ENCODE peak calls at places on chromosomes 1 and 21, in nine cellular contexts. Y, Q, R, V, U, J, B, X and I are unnamed samples.

GRCh38 chr1:223403184-223403815 is 10.1 kb downstream of the CCDC185 start:
- DNase-seq in Y (no peak), Q (peak), R (no peak), V (peak), U (no peak), J (no peak), B (no peak), X (peak), I (no peak)

GRCh38 chr1:174022080-174022975 is at the start of gene RC3H1:
- DNase-seq in Y (peak), Q (peak), R (peak), V (peak), U (peak), J (peak), B (peak), X (peak), I (peak)

GRCh38 chr1:46622341-46622740 is 5.7 kb upstream of the MOB3C start:
- DNase-seq in Y (no peak), Q (peak), R (no peak), V (peak), U (peak), J (peak), B (no peak), X (peak), I (peak)

GRCh38 chr1:25889470-25889869 is 14.0 kb upstream of the PAQR7 start:
- DNase-seq in Y (no peak), Q (peak), R (no peak), V (no peak), U (peak), J (no peak), B (no peak), X (no peak), I (peak)

GRCh38 chr1:162145280-162145965 is 75.9 kb downstream of the NOS1AP start:
- DNase-seq in Y (no peak), Q (no peak), R (no peak), V (no peak), U (no peak), J (no peak), B (no peak), X (no peak), I (no peak)

GRCh38 chr1:192913683-192914082 is 104.8 kb downstream of the RGS2 start:
- DNase-seq in Y (no peak), Q (no peak), R (no peak), V (no peak), U (no peak), J (peak), B (no peak), X (no peak), I (no peak)

GRCh38 chr1:12491691-12492090 is 126.3 kb downstream of the DHRS3 start:
- DNase-seq in Y (no peak), Q (no peak), R (no peak), V (no peak), U (no peak), J (no peak), B (no peak), X (no peak), I (no peak)

GRCh38 chr1:205480349-205481278 is 23.9 kb upstream of the CDK18 start:
- DNase-seq in Y (no peak), Q (no peak), R (peak), V (no peak), U (no peak), J (no peak), B (no peak), X (no peak), I (no peak)

GRCh38 chr21:37006521-37007291 is at the start of gene RIPPLY3:
- DNase-seq in Y (no peak), Q (no peak), R (no peak), V (peak), U (peak), J (no peak), B (peak), X (peak), I (no peak)

GRCh38 chr1:106675558-106675957 is 380.9 kb upstream of the PRMT6 start:
- DNase-seq in Y (no peak), Q (no peak), R (no peak), V (no peak), U (no peak), J (no peak), B (no peak), X (no peak), I (no peak)

GRCh38 chr1:6118415-6118814 is 61.7 kb downstream of the CHD5 start:
- DNase-seq in Y (no peak), Q (peak), R (no peak), V (peak), U (no peak), J (no peak), B (no peak), X (peak), I (no peak)

GRCh38 chr21:44574457-44575306 is 1.2 kb downstream of the KRTAP10-4 start:
- DNase-seq in Y (peak), Q (no peak), R (no peak), V (no peak), U (no peak), J (no peak), B (no peak), X (no peak), I (no peak)

GRCh38 chr1:162213281-162213909 is 143.9 kb downstream of the NOS1AP start:
- DNase-seq in Y (peak), Q (peak), R (no peak), V (no peak), U (no peak), J (peak), B (no peak), X (peak), I (no peak)

GRCh38 chr1:213381572-213382084 is 330.6 kb downstream of the RPS6KC1 start:
- DNase-seq in Y (no peak), Q (peak), R (no peak), V (no peak), U (no peak), J (no peak), B (no peak), X (peak), I (peak)

GRCh38 chr1:159970932-159971342 is 16.9 kb upstream of the SLAMF9 start:
- DNase-seq in Y (no peak), Q (no peak), R (no peak), V (no peak), U (no peak), J (peak), B (no peak), X (no peak), I (no peak)

GRCh38 chr1:204972461-204972860 is 70.6 kb upstream of the CNTN2 start:
- DNase-seq in Y (no peak), Q (no peak), R (no peak), V (peak), U (no peak), J (no peak), B (no peak), X (peak), I (no peak)

GRCh38 chr1:72936942-72937341 is 654.6 kb upstream of the NEGR1 start:
- DNase-seq in Y (no peak), Q (no peak), R (no peak), V (no peak), U (no peak), J (no peak), B (no peak), X (no peak), I (peak)

GRCh38 chr1:19596065-19596718 is 47.9 kb upstream of the NBL1 start:
- DNase-seq in Y (no peak), Q (peak), R (no peak), V (no peak), U (peak), J (no peak), B (no peak), X (no peak), I (no peak)

GRCh38 chr1:76185207-76185606 is 110.7 kb downstream of the ST6GALNAC3 start:
- DNase-seq in Y (no peak), Q (no peak), R (no peak), V (no peak), U (no peak), J (no peak), B (no peak), X (no peak), I (no peak)

DNA sequence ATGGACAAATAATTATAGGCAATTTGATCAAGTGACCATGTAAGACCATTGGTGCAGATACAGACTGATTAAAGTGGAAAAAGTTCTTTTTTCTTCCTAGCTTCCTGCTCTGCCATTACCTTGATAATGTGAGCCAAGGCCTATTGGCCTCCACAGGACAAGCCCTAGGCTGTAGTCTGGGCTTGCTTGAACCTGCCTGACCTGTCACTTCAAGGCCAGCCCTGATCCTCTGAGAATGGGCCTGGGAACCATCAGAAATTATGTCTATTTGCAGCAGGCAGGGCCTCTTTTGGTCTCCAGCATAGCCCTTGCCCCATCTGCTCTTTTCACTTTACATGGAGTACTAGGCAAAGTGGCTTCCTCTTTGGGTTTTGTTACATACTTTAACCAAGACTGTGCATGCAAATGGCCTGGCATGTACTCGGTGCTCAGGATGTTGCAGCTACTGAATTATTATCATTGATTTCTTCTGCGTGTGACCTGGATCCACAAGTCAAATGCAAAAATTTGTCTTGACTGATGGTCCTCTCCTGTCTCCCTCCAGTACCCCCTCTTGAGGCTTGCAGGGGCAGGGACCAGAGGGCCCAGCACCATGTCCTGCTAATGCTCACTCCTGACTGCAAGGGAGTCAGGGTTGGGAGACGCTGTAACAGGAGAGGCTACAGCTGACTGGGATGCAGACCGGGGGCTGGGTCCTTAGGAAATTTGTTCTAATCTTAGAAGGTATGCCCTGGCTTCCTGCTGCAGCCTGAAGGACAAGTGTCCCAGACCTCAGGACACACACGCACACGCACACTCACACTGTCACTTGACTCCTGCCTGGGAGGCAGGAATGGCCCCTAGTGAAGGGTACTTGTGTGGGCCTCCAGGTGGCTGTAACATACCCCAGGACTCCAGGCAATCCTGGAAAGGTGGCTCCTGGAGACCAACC is 39.4 kb downstream of the RCSD1 start:
- DNase-seq in Y (no peak), Q (no peak), R (no peak), V (no peak), U (no peak), J (no peak), B (no peak), X (no peak), I (no peak)
- TF ChIP-seq CTCF in Y (no peak), Q (no peak), R (no peak), V (no peak), U (no peak), J (no peak), B (no peak), X (no peak), I (no peak)

GRCh38 chr1:229848762-229849677 is 218.0 kb upstream of the GALNT2 start:
- DNase-seq in Y (no peak), Q (peak), R (no peak), V (peak), U (no peak), J (peak), B (no peak), X (peak), I (peak)
- TF ChIP-seq CTCF in Y (peak), Q (peak), R (no peak), V (peak), U (peak), J (peak), B (peak), X (peak), I (peak)

DNA sequence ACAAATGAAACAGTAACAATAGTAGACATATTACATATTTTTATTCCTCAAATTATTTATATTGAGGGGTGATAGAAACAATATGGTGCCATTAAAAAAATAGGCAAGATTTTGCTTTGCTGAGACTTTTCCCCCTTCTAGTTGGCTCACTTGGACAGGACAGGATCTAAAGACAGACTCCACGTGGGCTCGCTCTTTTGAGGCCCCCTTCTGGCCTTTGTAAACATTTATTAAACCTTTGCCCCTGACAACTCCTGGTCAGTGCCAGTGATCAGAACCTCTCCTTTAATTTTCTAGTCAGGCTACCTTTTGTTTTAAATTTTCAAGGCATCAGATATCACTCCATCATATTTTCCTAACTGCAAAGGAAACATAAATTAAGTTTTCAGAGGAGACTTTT is 49.7 kb upstream of the IFI44L start:
- DNase-seq in Y (no peak), Q (no peak), R (no peak), V (no peak), U (no peak), J (no peak), B (no peak), X (no peak), I (no peak)
- TF ChIP-seq CTCF in Y (no peak), Q (no peak), R (no peak), V (no peak), U (no peak), J (no peak), B (no peak), X (peak), I (peak)

GRCh38 chr1:171868217-171868616 is 26.9 kb downstream of the DNM3 start:
- DNase-seq in Y (no peak), Q (no peak), R (no peak), V (no peak), U (no peak), J (peak), B (no peak), X (peak), I (no peak)
- TF ChIP-seq CTCF in Y (no peak), Q (no peak), R (no peak), V (no peak), U (no peak), J (no peak), B (no peak), X (no peak), I (no peak)

GRCh38 chr1:150976879-150977694 is 2.5 kb upstream of the CERS2 start:
- DNase-seq in Y (peak), Q (no peak), R (peak), V (no peak), U (peak), J (peak), B (no peak), X (no peak), I (no peak)

GRCh38 chr1:150976401-150976821 is 1.8 kb upstream of the CERS2 start:
- DNase-seq in Y (no peak), Q (no peak), R (no peak), V (no peak), U (no peak), J (no peak), B (no peak), X (no peak), I (no peak)

GRCh38 chr1:150981177-150981804 is 801 bp upstream of the ANXA9 start:
- DNase-seq in Y (peak), Q (no peak), R (no peak), V (no peak), U (peak), J (no peak), B (no peak), X (no peak), I (no peak)

GRCh38 chr1:150979723-150980056 is 2.4 kb upstream of the ANXA9 start:
- DNase-seq in Y (no peak), Q (no peak), R (no peak), V (no peak), U (no peak), J (no peak), B (no peak), X (no peak), I (no peak)

DNA sequence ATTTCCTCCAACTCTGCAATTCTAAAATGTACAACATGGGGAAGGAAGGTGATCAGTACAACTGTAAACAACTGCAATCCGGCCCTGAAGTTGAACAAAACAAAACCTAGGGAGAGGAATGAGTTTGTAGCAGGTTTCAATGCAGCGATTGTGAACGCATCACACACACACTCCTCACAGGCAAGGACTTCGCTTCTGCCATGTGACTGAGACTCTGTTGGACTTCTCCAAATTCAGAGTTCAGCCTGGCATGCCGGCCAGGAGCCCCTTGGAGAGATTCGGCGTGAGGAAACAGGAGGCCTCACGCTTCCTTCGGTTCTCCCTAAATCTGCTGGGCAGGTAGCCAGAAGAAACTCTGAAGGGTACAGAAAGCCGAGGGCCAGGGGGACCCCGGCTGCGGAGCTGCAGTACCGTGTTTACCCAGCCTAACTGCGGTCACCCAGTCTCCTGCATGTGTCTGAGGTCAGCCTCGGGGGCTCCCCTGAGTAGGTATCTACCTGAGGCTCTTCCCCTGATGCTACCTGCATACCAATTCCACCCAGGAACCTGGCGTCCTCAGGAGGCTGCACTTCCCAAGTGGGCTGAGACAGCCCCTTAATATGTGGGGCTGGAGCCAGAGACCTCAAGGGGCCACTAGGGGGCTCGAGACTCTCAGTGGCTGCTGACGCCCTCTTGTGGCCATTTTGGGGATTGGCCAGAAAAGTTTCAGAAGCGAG is 2.9 kb upstream of the ANXA9 start:
- DNase-seq in Y (peak), Q (peak), R (peak), V (peak), U (peak), J (peak), B (peak), X (peak), I (peak)
- TF ChIP-seq CTCF in Y (peak), Q (peak), R (peak), V (peak), U (peak), J (peak), B (peak), X (no peak), I (peak)

DNA sequence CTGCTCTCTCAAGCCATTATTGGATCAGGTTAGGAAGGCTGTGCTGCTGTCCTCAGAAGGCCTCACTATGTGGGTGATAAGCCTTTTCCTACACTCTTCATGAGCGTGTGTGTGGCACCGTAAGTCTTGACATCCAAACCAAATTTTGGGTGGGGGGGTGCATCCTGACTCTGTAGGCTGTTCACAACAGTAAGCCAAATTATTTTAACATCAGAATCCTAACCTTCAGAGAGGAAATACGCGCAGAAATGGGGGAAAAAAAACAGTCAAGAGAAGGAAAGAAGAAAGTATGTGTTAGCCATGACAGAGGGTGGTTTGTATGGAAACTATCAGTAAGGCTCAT is 21.0 kb downstream of the STPG1 start:
- DNase-seq in Y (no peak), Q (no peak), R (no peak), V (no peak), U (no peak), J (no peak), B (no peak), X (no peak), I (no peak)
- TF ChIP-seq CTCF in Y (no peak), Q (no peak), R (no peak), V (no peak), U (no peak), J (no peak), B (no peak), X (no peak), I (no peak)